ENCODE peak calls at places on chromosome 13, in nine cellular contexts. One of them, this sample, is unnamed.

GRCh38 chr13:27791901-27792392 is 336 bp upstream of the GSX1 start:
- DNase-seq in Peyer's patch: no peak
- DNase-seq in nephron progenitor cell: no peak
- DNase-seq in psoas muscle: no peak
- DNase-seq in fibroblast of lung: no peak
- DNase-seq in H1: no peak
- DNase-seq in HFFc6: no peak
- DNase-seq in PC-9: no peak
- DNase-seq in HL-60: no peak
- DNase-seq in this sample: no peak

GRCh38 chr13:48624858-48625257 is 28.9 kb upstream of the CYSLTR2 start:
- DNase-seq in HL-60: peak
- DNase-seq in nephron progenitor cell: no peak
- DNase-seq in HFFc6: no peak
- DNase-seq in H1: no peak
- DNase-seq in PC-9: no peak
- DNase-seq in Peyer's patch: no peak
- DNase-seq in psoas muscle: no peak
- DNase-seq in fibroblast of lung: peak
- DNase-seq in this sample: no peak

GRCh38 chr13:93144031-93144430 is 82.6 kb upstream of the GPC6 start:
- DNase-seq in HL-60: no peak
- DNase-seq in Peyer's patch: no peak
- DNase-seq in fibroblast of lung: peak
- DNase-seq in PC-9: no peak
- DNase-seq in nephron progenitor cell: no peak
- DNase-seq in H1: no peak
- DNase-seq in psoas muscle: no peak
- DNase-seq in HFFc6: no peak
- DNase-seq in this sample: no peak

GRCh38 chr13:21884299-21884878 is 213.5 kb downstream of the FGF9 start:
- DNase-seq in psoas muscle: no peak
- DNase-seq in HL-60: no peak
- DNase-seq in HFFc6: no peak
- DNase-seq in fibroblast of lung: no peak
- DNase-seq in Peyer's patch: no peak
- DNase-seq in PC-9: no peak
- DNase-seq in H1: no peak
- DNase-seq in nephron progenitor cell: no peak
- DNase-seq in this sample: peak

GRCh38 chr13:88937381-88937780 is 1266.2 kb downstream of the SLITRK5 start:
- DNase-seq in H1: no peak
- DNase-seq in nephron progenitor cell: no peak
- DNase-seq in HL-60: no peak
- DNase-seq in psoas muscle: no peak
- DNase-seq in Peyer's patch: no peak
- DNase-seq in PC-9: no peak
- DNase-seq in fibroblast of lung: no peak
- DNase-seq in HFFc6: no peak
- DNase-seq in this sample: no peak

GRCh38 chr13:45220403-45220802 is 19.6 kb upstream of the KCTD4 start:
- DNase-seq in HFFc6: no peak
- DNase-seq in H1: no peak
- DNase-seq in psoas muscle: no peak
- DNase-seq in nephron progenitor cell: no peak
- DNase-seq in PC-9: no peak
- DNase-seq in Peyer's patch: no peak
- DNase-seq in fibroblast of lung: no peak
- DNase-seq in HL-60: no peak
- DNase-seq in this sample: no peak

GRCh38 chr13:111121421-111121820 is 6.3 kb downstream of the ARHGEF7 start:
- DNase-seq in HL-60: no peak
- DNase-seq in PC-9: no peak
- DNase-seq in psoas muscle: no peak
- DNase-seq in H1: no peak
- DNase-seq in fibroblast of lung: no peak
- DNase-seq in nephron progenitor cell: no peak
- DNase-seq in HFFc6: no peak
- DNase-seq in Peyer's patch: no peak
- DNase-seq in this sample: no peak

GRCh38 chr13:90947976-90948375 is 399.5 kb upstream of the MIR17HG start:
- DNase-seq in HFFc6: no peak
- DNase-seq in nephron progenitor cell: no peak
- DNase-seq in fibroblast of lung: peak
- DNase-seq in Peyer's patch: no peak
- DNase-seq in H1: no peak
- DNase-seq in psoas muscle: no peak
- DNase-seq in PC-9: no peak
- DNase-seq in HL-60: no peak
- DNase-seq in this sample: no peak

GRCh38 chr13:44128522-44128921 is 245.1 kb upstream of the SERP2 start:
- DNase-seq in fibroblast of lung: peak
- DNase-seq in nephron progenitor cell: no peak
- DNase-seq in psoas muscle: peak
- DNase-seq in HFFc6: peak
- DNase-seq in HL-60: no peak
- DNase-seq in PC-9: no peak
- DNase-seq in H1: no peak
- DNase-seq in Peyer's patch: no peak
- DNase-seq in this sample: no peak
- TF ChIP-seq CTCF in fibroblast of lung: no peak
- TF ChIP-seq CTCF in nephron progenitor cell: no peak
- TF ChIP-seq CTCF in psoas muscle: peak
- TF ChIP-seq CTCF in HFFc6: no peak
- TF ChIP-seq CTCF in HL-60: no peak
- TF ChIP-seq CTCF in PC-9: no peak
- TF ChIP-seq CTCF in H1: no peak
- TF ChIP-seq CTCF in Peyer's patch: no peak
- TF ChIP-seq CTCF in this sample: no peak

DNA sequence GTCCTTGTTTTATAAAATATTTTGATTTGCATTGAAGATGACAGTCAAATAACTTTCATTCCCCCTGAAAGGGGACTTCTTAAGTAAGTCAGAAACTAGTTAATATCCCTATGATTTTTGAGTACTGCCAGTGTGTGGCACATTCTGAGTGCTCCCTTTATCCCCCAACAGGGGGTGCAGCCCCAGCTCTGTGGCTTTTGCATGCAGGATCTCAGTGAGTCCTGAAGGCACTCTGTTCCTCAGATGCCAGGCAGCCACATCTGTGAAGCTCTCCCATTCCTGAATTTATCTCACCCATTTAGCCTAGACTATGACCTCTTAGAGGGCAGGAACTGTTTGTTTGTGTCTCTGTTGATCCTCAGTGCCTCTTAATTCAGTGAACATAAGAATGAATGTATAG is 123.1 kb downstream of the CDK8 start:
- DNase-seq in fibroblast of lung: peak
- DNase-seq in PC-9: peak
- DNase-seq in psoas muscle: peak
- DNase-seq in H1: peak
- DNase-seq in nephron progenitor cell: peak
- DNase-seq in HFFc6: peak
- DNase-seq in HL-60: peak
- DNase-seq in Peyer's patch: no peak
- DNase-seq in this sample: peak
- TF ChIP-seq CTCF in fibroblast of lung: peak
- TF ChIP-seq CTCF in PC-9: peak
- TF ChIP-seq CTCF in psoas muscle: peak
- TF ChIP-seq CTCF in H1: peak
- TF ChIP-seq CTCF in nephron progenitor cell: peak
- TF ChIP-seq CTCF in HFFc6: peak
- TF ChIP-seq CTCF in HL-60: no peak
- TF ChIP-seq CTCF in Peyer's patch: no peak
- TF ChIP-seq CTCF in this sample: peak

GRCh38 chr13:42498521-42498920 is 75.4 kb upstream of the TNFSF11 start:
- DNase-seq in nephron progenitor cell: no peak
- DNase-seq in fibroblast of lung: no peak
- DNase-seq in psoas muscle: no peak
- DNase-seq in Peyer's patch: no peak
- DNase-seq in HL-60: no peak
- DNase-seq in HFFc6: no peak
- DNase-seq in PC-9: no peak
- DNase-seq in H1: no peak
- DNase-seq in this sample: no peak
- TF ChIP-seq CTCF in nephron progenitor cell: no peak
- TF ChIP-seq CTCF in fibroblast of lung: no peak
- TF ChIP-seq CTCF in psoas muscle: no peak
- TF ChIP-seq CTCF in Peyer's patch: no peak
- TF ChIP-seq CTCF in HL-60: no peak
- TF ChIP-seq CTCF in HFFc6: no peak
- TF ChIP-seq CTCF in PC-9: no peak
- TF ChIP-seq CTCF in H1: peak
- TF ChIP-seq CTCF in this sample: no peak

GRCh38 chr13:42660367-42660965 is 86.5 kb downstream of the TNFSF11 start:
- DNase-seq in HL-60: no peak
- DNase-seq in PC-9: no peak
- DNase-seq in psoas muscle: no peak
- DNase-seq in fibroblast of lung: peak
- DNase-seq in Peyer's patch: no peak
- DNase-seq in H1: no peak
- DNase-seq in nephron progenitor cell: no peak
- DNase-seq in HFFc6: no peak
- DNase-seq in this sample: no peak
- TF ChIP-seq CTCF in HL-60: no peak
- TF ChIP-seq CTCF in PC-9: peak
- TF ChIP-seq CTCF in psoas muscle: no peak
- TF ChIP-seq CTCF in fibroblast of lung: peak
- TF ChIP-seq CTCF in Peyer's patch: no peak
- TF ChIP-seq CTCF in H1: no peak
- TF ChIP-seq CTCF in nephron progenitor cell: no peak
- TF ChIP-seq CTCF in HFFc6: peak
- TF ChIP-seq CTCF in this sample: peak

GRCh38 chr13:46551410-46552301 is 1.3 kb upstream of the LRCH1 start:
- DNase-seq in HFFc6: peak
- DNase-seq in H1: no peak
- DNase-seq in psoas muscle: peak
- DNase-seq in Peyer's patch: peak
- DNase-seq in nephron progenitor cell: peak
- DNase-seq in fibroblast of lung: peak
- DNase-seq in HL-60: peak
- DNase-seq in PC-9: peak
- DNase-seq in this sample: peak

GRCh38 chr13:46553886-46554855 is 1.2 kb downstream of the LRCH1 start:
- DNase-seq in PC-9: peak
- DNase-seq in H1: no peak
- DNase-seq in HFFc6: peak
- DNase-seq in psoas muscle: peak
- DNase-seq in HL-60: peak
- DNase-seq in nephron progenitor cell: peak
- DNase-seq in Peyer's patch: peak
- DNase-seq in fibroblast of lung: peak
- DNase-seq in this sample: peak

GRCh38 chr13:46553521-46553885 is 533 bp downstream of the LRCH1 start:
- DNase-seq in H1: no peak
- DNase-seq in psoas muscle: no peak
- DNase-seq in nephron progenitor cell: peak
- DNase-seq in fibroblast of lung: no peak
- DNase-seq in HFFc6: no peak
- DNase-seq in HL-60: no peak
- DNase-seq in PC-9: no peak
- DNase-seq in Peyer's patch: no peak
- DNase-seq in this sample: no peak

GRCh38 chr13:46552302-46552680 is 679 bp upstream of the LRCH1 start:
- DNase-seq in nephron progenitor cell: peak
- DNase-seq in HL-60: no peak
- DNase-seq in HFFc6: no peak
- DNase-seq in H1: no peak
- DNase-seq in Peyer's patch: no peak
- DNase-seq in psoas muscle: no peak
- DNase-seq in fibroblast of lung: no peak
- DNase-seq in PC-9: no peak
- DNase-seq in this sample: no peak

DNA sequence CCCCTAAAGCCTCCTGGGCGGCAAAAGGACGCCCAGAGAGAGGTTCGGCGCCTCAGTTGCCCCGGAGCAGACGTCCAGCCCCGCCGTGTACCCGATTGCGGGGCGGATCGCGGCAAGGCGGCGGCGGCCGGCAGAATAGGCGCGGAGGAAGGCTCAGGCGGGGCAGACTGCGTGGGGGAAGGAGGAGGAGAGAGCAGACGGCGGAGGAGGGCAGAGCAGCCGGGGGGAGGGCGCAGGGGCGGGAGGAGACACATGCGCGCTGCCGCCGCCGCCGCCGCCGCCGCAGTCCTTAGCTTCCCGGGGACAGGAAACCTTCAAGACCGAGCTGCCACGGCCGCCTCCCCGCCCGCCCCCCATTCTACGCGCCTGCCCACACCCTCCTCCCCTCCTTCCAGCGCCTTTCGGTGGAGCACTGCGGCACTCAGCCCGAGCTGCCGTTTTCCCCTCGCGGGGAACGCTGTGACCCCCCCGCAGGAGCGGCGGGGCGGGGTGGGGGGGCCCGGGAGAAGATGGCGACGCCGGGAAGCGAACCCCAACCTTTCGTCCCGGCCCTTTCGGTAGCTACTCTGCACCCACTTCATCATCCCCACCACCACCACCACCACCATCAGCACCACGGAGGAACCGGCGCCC is at the start of gene LRCH1:
- DNase-seq in HL-60: peak
- DNase-seq in Peyer's patch: peak
- DNase-seq in nephron progenitor cell: peak
- DNase-seq in psoas muscle: peak
- DNase-seq in PC-9: peak
- DNase-seq in fibroblast of lung: peak
- DNase-seq in HFFc6: peak
- DNase-seq in H1: no peak
- DNase-seq in this sample: peak
- TF ChIP-seq CTCF in HL-60: no peak
- TF ChIP-seq CTCF in Peyer's patch: no peak
- TF ChIP-seq CTCF in nephron progenitor cell: no peak
- TF ChIP-seq CTCF in psoas muscle: no peak
- TF ChIP-seq CTCF in PC-9: no peak
- TF ChIP-seq CTCF in fibroblast of lung: no peak
- TF ChIP-seq CTCF in HFFc6: no peak
- TF ChIP-seq CTCF in H1: no peak
- TF ChIP-seq CTCF in this sample: no peak

This sample was measured in hepatocyte.